ENCODE peak calls at places on chromosomes 16 and 17, in six cellular contexts. One of them, this sample, is unnamed.
A peak's percentile ranks its signal among the peaks of the same experiment; 100 is the strongest.

GRCh38 chr16:81189100-81189664 is 49.3 kb upstream of the BCO1 start:
- DNase-seq in H1: no peak
- DNase-seq in IMR-90: peak; percentile 48
- DNase-seq in trophoblast cell: no peak
- DNase-seq in neuronal stem cell: no peak
- DNase-seq in mesendoderm: no peak
- DNase-seq in this sample: no peak

GRCh38 chr17:45759761-45760160 is 24.4 kb upstream of the CRHR1 start:
- DNase-seq in H1: no peak
- DNase-seq in IMR-90: no peak
- DNase-seq in trophoblast cell: no peak
- DNase-seq in neuronal stem cell: no peak
- DNase-seq in mesendoderm: peak; percentile 64
- DNase-seq in this sample: no peak

GRCh38 chr16:1537763-1538289 is 4.4 kb downstream of the TMEM204 start:
- DNase-seq in H1: no peak
- DNase-seq in IMR-90: no peak
- DNase-seq in trophoblast cell: no peak
- DNase-seq in neuronal stem cell: no peak
- DNase-seq in mesendoderm: no peak
- DNase-seq in this sample: no peak

GRCh38 chr17:43543771-43544575 is 2.2 kb downstream of the ETV4 start:
- DNase-seq in H1: no peak
- DNase-seq in IMR-90: no peak
- DNase-seq in trophoblast cell: no peak
- DNase-seq in neuronal stem cell: no peak
- DNase-seq in mesendoderm: no peak
- DNase-seq in this sample: no peak

GRCh38 chr17:30323262-30323894 is 10.5 kb downstream of the TMIGD1 start:
- DNase-seq in H1: no peak
- DNase-seq in IMR-90: no peak
- DNase-seq in trophoblast cell: no peak
- DNase-seq in neuronal stem cell: no peak
- DNase-seq in mesendoderm: no peak
- DNase-seq in this sample: no peak

GRCh38 chr16:55324491-55325447 is 766 bp downstream of the IRX6 start:
- DNase-seq in H1: no peak
- DNase-seq in IMR-90: no peak
- DNase-seq in trophoblast cell: no peak
- DNase-seq in neuronal stem cell: no peak
- DNase-seq in mesendoderm: peak; percentile 47
- DNase-seq in this sample: no peak

GRCh38 chr17:56269509-56269908 is 116.2 kb downstream of the ANKFN1 start:
- DNase-seq in H1: no peak
- DNase-seq in IMR-90: no peak
- DNase-seq in trophoblast cell: peak; percentile 6
- DNase-seq in neuronal stem cell: no peak
- DNase-seq in mesendoderm: no peak
- DNase-seq in this sample: no peak

GRCh38 chr17:67218385-67218950 is 26.5 kb downstream of the HELZ start:
- DNase-seq in H1: no peak
- DNase-seq in IMR-90: peak; percentile 78
- DNase-seq in trophoblast cell: peak; percentile 40
- DNase-seq in neuronal stem cell: no peak
- DNase-seq in mesendoderm: no peak
- DNase-seq in this sample: peak; percentile 74

GRCh38 chr17:17353625-17354484 is 50.7 kb downstream of the NT5M start:
- DNase-seq in H1: no peak
- DNase-seq in IMR-90: no peak
- DNase-seq in trophoblast cell: no peak
- DNase-seq in neuronal stem cell: no peak
- DNase-seq in mesendoderm: no peak
- DNase-seq in this sample: no peak

GRCh38 chr17:48612854-48613691 is 2.0 kb downstream of the HOXB8 start:
- DNase-seq in H1: no peak
- DNase-seq in IMR-90: peak; percentile 61
- DNase-seq in trophoblast cell: peak; percentile 52
- DNase-seq in neuronal stem cell: no peak
- DNase-seq in mesendoderm: peak; percentile 76
- DNase-seq in this sample: peak; percentile 67

GRCh38 chr16:73793286-73793685 is 503.3 kb upstream of the PSMD7 start:
- DNase-seq in H1: no peak
- DNase-seq in IMR-90: no peak
- DNase-seq in trophoblast cell: no peak
- DNase-seq in neuronal stem cell: no peak
- DNase-seq in mesendoderm: no peak
- DNase-seq in this sample: no peak

GRCh38 chr16:70647461-70648359 is 1.4 kb downstream of the IL34 start:
- DNase-seq in H1: no peak
- DNase-seq in IMR-90: no peak
- DNase-seq in trophoblast cell: no peak
- DNase-seq in neuronal stem cell: no peak
- DNase-seq in mesendoderm: no peak
- DNase-seq in this sample: no peak

GRCh38 chr16:15836965-15837611 is 19.7 kb downstream of the MYH11 start:
- DNase-seq in H1: no peak
- DNase-seq in IMR-90: no peak
- DNase-seq in trophoblast cell: no peak
- DNase-seq in neuronal stem cell: no peak
- DNase-seq in mesendoderm: no peak
- DNase-seq in this sample: no peak

GRCh38 chr17:35612924-35613521 is 25.9 kb downstream of the AP2B1 start:
- DNase-seq in H1: no peak
- DNase-seq in IMR-90: peak; percentile 65
- DNase-seq in trophoblast cell: peak; percentile 78
- DNase-seq in neuronal stem cell: peak; percentile 51
- DNase-seq in mesendoderm: peak; percentile 65
- DNase-seq in this sample: peak; percentile 74

GRCh38 chr17:78785663-78786057 is 3.6 kb upstream of the CYTH1 start:
- DNase-seq in H1: no peak
- DNase-seq in IMR-90: no peak
- DNase-seq in trophoblast cell: no peak
- DNase-seq in neuronal stem cell: no peak
- DNase-seq in mesendoderm: no peak
- DNase-seq in this sample: no peak

GRCh38 chr17:45270828-45271418 is 9.0 kb upstream of the SPATA32 start:
- DNase-seq in H1: no peak
- DNase-seq in IMR-90: no peak
- DNase-seq in trophoblast cell: peak; percentile 37
- DNase-seq in neuronal stem cell: peak; percentile 20
- DNase-seq in mesendoderm: peak; percentile 40
- DNase-seq in this sample: no peak

GRCh38 chr17:62963296-62963695 is 2.7 kb upstream of the TANC2 start:
- DNase-seq in H1: no peak
- DNase-seq in IMR-90: peak; percentile 90
- DNase-seq in trophoblast cell: peak; percentile 79
- DNase-seq in neuronal stem cell: no peak
- DNase-seq in mesendoderm: no peak
- DNase-seq in this sample: peak; percentile 42

GRCh38 chr16:72312862-72313261 is 140.9 kb upstream of the PMFBP1 start:
- DNase-seq in H1: no peak
- DNase-seq in IMR-90: peak; percentile 25
- DNase-seq in trophoblast cell: no peak
- DNase-seq in neuronal stem cell: no peak
- DNase-seq in mesendoderm: no peak
- DNase-seq in this sample: no peak

GRCh38 chr17:7383742-7384488 is 3.0 kb downstream of the TNK1 start:
- DNase-seq in H1: no peak
- DNase-seq in IMR-90: peak; percentile 13
- DNase-seq in trophoblast cell: peak; percentile 75
- DNase-seq in neuronal stem cell: no peak
- DNase-seq in mesendoderm: peak; percentile 80
- DNase-seq in this sample: peak; percentile 32

GRCh38 chr17:64066709-64067108 is 46.3 kb upstream of the ICAM2 start:
- DNase-seq in H1: no peak
- DNase-seq in IMR-90: no peak
- DNase-seq in trophoblast cell: no peak
- DNase-seq in neuronal stem cell: no peak
- DNase-seq in mesendoderm: no peak
- DNase-seq in this sample: no peak

GRCh38 chr17:16969931-16970906 is 1.7 kb downstream of the TNFRSF13B start:
- DNase-seq in H1: no peak
- DNase-seq in IMR-90: no peak
- DNase-seq in trophoblast cell: no peak
- DNase-seq in neuronal stem cell: no peak
- DNase-seq in mesendoderm: no peak
- DNase-seq in this sample: no peak

GRCh38 chr16:55036371-55036821 is 105.7 kb downstream of the IRX5 start:
- DNase-seq in H1: no peak
- DNase-seq in IMR-90: no peak
- DNase-seq in trophoblast cell: no peak
- DNase-seq in neuronal stem cell: no peak
- DNase-seq in mesendoderm: no peak
- DNase-seq in this sample: no peak

GRCh38 chr16:23689442-23690187 is 10.9 kb downstream of the PLK1 start:
- DNase-seq in H1: no peak
- DNase-seq in IMR-90: no peak
- DNase-seq in trophoblast cell: no peak
- DNase-seq in neuronal stem cell: no peak
- DNase-seq in mesendoderm: no peak
- DNase-seq in this sample: no peak
- H3K36me3 ChIP-seq in H1: peaks cover 63% of the 10 kb centered on the region
- H3K36me3 ChIP-seq in IMR-90: peaks cover 43% of the 10 kb centered on the region
- H3K36me3 ChIP-seq in trophoblast cell: peaks cover 61% of the 10 kb centered on the region
- H3K36me3 ChIP-seq in neuronal stem cell: peaks cover 50% of the 10 kb centered on the region
- H3K36me3 ChIP-seq in mesendoderm: peaks cover 39% of the 10 kb centered on the region
- H3K36me3 ChIP-seq in this sample: peaks cover 61% of the 10 kb centered on the region

GRCh38 chr17:65387322-65387721 is 174.1 kb downstream of the AXIN2 start:
- DNase-seq in H1: no peak
- DNase-seq in IMR-90: no peak
- DNase-seq in trophoblast cell: no peak
- DNase-seq in neuronal stem cell: no peak
- DNase-seq in mesendoderm: no peak
- DNase-seq in this sample: no peak
- H3K4ac ChIP-seq in H1: no peak overlapping the region
- H3K4ac ChIP-seq in IMR-90: no peak overlapping the region
- H3K4ac ChIP-seq in trophoblast cell: no peak overlapping the region
- H3K4ac ChIP-seq in neuronal stem cell: no peak overlapping the region
- H3K4ac ChIP-seq in mesendoderm: no peak overlapping the region
- H3K4ac ChIP-seq in this sample: no peak overlapping the region

DNA sequence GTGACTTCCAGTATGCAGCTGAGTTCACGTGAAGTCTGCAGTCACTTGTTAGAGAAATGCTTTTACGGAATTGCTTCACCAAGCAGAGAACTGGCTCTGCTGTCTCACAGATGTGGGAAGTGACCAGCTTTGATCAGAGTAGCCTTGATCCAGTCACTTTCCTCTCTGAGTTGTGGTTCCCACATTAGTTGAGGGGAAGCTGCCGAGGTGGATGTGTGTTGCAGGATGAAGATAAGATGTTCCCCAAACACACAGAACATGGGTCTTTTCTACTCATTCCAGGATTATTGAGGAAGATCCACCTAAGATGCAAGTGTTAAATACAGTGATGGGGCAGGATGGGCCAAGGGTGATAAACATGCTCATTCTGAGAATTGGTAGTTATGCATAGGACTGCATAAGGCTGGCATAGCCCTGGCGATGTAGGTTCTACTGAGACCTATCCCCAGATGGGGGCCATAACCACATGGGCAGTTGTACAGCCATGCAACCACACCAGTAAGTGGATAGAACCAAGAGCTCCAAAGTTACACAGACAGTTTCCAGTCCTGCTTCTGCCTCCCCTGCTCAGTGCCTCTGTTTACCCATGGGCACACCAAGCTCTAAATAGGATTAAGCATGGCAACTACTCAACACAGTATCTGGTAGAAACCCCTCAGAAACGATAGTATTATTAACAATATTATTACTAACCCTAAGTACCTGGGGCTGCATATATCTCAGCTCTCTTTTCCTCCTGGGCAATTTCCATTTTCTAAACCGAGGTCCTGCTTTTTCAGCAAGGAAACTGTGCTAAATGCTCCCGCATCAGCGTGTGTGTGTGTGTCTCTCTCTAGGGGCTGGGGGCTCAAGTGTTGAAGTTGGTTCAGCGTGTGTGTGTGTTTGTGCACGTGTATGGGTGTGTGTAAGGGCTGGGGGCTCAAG is 169.0 kb upstream of the MAF start:
- DNase-seq in H1: no peak
- DNase-seq in IMR-90: no peak
- DNase-seq in trophoblast cell: no peak
- DNase-seq in neuronal stem cell: no peak
- DNase-seq in mesendoderm: no peak
- DNase-seq in this sample: no peak
- H4K8ac ChIP-seq in H1: peak overlapping the region; percentile 90
- H4K8ac ChIP-seq in IMR-90: peak overlapping the region; percentile 60
- H4K8ac ChIP-seq in trophoblast cell: peak overlapping the region; percentile 91
- H4K8ac ChIP-seq in neuronal stem cell: peak overlapping the region; percentile 83
- H4K8ac ChIP-seq in mesendoderm: no peak overlapping the region
- H4K8ac ChIP-seq in this sample: peak overlapping the region; percentile 100

DNA sequence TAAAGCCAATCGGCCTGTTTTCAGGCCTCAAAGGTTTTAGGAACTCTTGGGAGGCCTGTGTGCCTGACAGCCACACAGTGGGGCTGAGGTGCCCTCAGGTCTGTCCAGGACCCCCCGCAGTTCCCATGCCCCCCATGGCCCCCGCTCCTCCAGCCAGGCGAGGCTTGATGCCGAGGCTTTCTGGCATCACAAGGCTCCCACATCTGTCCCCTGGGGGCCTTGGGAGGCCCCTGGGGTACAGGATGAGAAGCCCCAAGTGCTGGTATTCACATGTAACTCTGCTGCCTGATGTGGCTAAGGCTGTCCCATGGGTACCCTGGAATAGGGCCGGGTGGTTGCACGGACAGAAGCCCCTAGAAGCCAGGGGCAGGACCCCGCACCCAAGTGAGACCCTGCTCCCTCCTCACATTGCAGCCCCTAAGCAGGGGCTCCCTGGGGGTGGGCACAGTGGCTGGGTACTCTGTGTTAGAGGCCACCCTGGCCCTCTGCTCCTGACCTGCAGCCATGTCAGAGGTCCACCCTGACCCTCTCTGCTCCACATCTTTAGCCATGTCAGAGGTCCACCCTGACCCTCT is 2.3 kb downstream of the CBFA2T3 start:
- DNase-seq in H1: no peak
- DNase-seq in IMR-90: no peak
- DNase-seq in trophoblast cell: no peak
- DNase-seq in neuronal stem cell: no peak
- DNase-seq in mesendoderm: no peak
- DNase-seq in this sample: no peak
- H3K36me3 ChIP-seq in H1: no peaks in the 10 kb centered on the region
- H3K36me3 ChIP-seq in IMR-90: no peaks in the 10 kb centered on the region
- H3K36me3 ChIP-seq in trophoblast cell: no peaks in the 10 kb centered on the region
- H3K36me3 ChIP-seq in neuronal stem cell: no peaks in the 10 kb centered on the region
- H3K36me3 ChIP-seq in mesendoderm: no peaks in the 10 kb centered on the region
- H3K36me3 ChIP-seq in this sample: no peaks in the 10 kb centered on the region